ENCODE peak calls at places on chromosomes 4 and X, in four cellular contexts. A is non-pigmented ciliary epithelial cell, W is A172, N is fibroblast of lung. Q is an unnamed sample.

GRCh38 chr4:53490161-53490915 is 100.9 kb downstream of the LNX1 start:
- DNase-seq in W (no peak), N (peak; percentile 54), A (no peak), Q (no peak)

GRCh38 chr4:87092389-87093141 is 127.9 kb downstream of the KLHL8 start:
- DNase-seq in N (peak; percentile 94), W (peak; percentile 65), A (peak; percentile 88), Q (peak; percentile 93)

GRCh38 chr4:7680106-7680505 is 245.4 kb upstream of the PSAPL1 start:
- DNase-seq in A (no peak), W (no peak), N (no peak), Q (no peak)

GRCh38 chr4:173217727-173218126 is 49.1 kb downstream of the GALNT7 start:
- DNase-seq in W (no peak), N (peak; percentile 75), A (peak; percentile 62), Q (no peak)

GRCh38 chrX:80430826-80431501 is 10.7 kb downstream of the TENT5D start:
- DNase-seq in W (no peak), N (no peak), A (no peak), Q (no peak)

GRCh38 chr4:7389101-7389701 is 45.5 kb downstream of the PSAPL1 start:
- DNase-seq in W (no peak), A (no peak), N (no peak), Q (no peak)

GRCh38 chr4:169437299-169438047 is 166.7 kb upstream of the SH3RF1 start:
- DNase-seq in W (no peak), N (no peak), A (no peak), Q (no peak)

GRCh38 chr4:102868153-102868781 is 525 bp upstream of the CISD2 start:
- DNase-seq in W (no peak), N (no peak), A (no peak), Q (no peak)

GRCh38 chrX:123797543-123798447 is 62.1 kb upstream of the XIAP start:
- DNase-seq in A (no peak), W (no peak), N (peak; percentile 27), Q (no peak)

GRCh38 chrX:24231169-24231568 is 81.6 kb downstream of the ZFX start:
- DNase-seq in N (peak; percentile 91), A (peak; percentile 61), W (peak; percentile 65), Q (peak; percentile 54)

GRCh38 chrX:109199726-109200125 is 282.2 kb downstream of the GUCY2F start:
- DNase-seq in N (peak; percentile 25), W (no peak), A (no peak), Q (no peak)

GRCh38 chrX:129748265-129748664 is 9.5 kb downstream of the XPNPEP2 start:
- DNase-seq in W (no peak), A (no peak), N (peak; percentile 86), Q (no peak)

GRCh38 chr4:80029364-80029763 is 43.7 kb downstream of the ANTXR2 start:
- DNase-seq in W (no peak), N (no peak), A (no peak), Q (peak; percentile 42)

GRCh38 chrX:92270936-92271655 is 491.9 kb downstream of the PCDH11X start:
- DNase-seq in A (no peak), N (no peak), W (no peak), Q (no peak)

GRCh38 chr4:165663411-165663810 is 209.6 kb upstream of the TLL1 start:
- DNase-seq in A (no peak), W (no peak), N (peak; percentile 53), Q (no peak)